ENCODE peak calls at places on chromosomes 11 and 22, in four cellular contexts. K is lower lobe of right lung, N is stomach, S is fibroblast of villous mesenchyme. X is an unnamed sample.
A peak's percentile ranks its signal among the peaks of the same experiment; 100 is the strongest.

GRCh38 chr11:23078289-23078971 is 218.2 kb upstream of the CCDC179 start:
- DNase-seq in N (no peak), K (no peak), S (peak; percentile 26), X (no peak)

GRCh38 chr22:29150701-29151100 is 55.0 kb upstream of the EMID1 start:
- DNase-seq in S (no peak), N (peak; percentile 7), K (no peak), X (peak; percentile 54)

GRCh38 chr22:28441720-28442263 is 237.8 kb downstream of the TTC28 start:
- DNase-seq in K (no peak), N (no peak), S (peak; percentile 61), X (no peak)

GRCh38 chr11:18011633-18012313 is 1.1 kb downstream of the SERGEF start:
- DNase-seq in K (no peak), S (no peak), N (no peak), X (peak; percentile 76)

GRCh38 chr22:33381531-33382406 is 323.6 kb upstream of the SYN3 start:
- DNase-seq in S (no peak), K (no peak), N (no peak), X (no peak)

GRCh38 chr11:34356130-34356529 is 1.7 kb downstream of the ABTB2 start:
- DNase-seq in S (no peak), N (no peak), K (no peak), X (no peak)

GRCh38 chr11:57323503-57324153 is 1.1 kb downstream of the TNKS1BP1 start:
- DNase-seq in K (no peak), N (no peak), S (no peak), X (no peak)

GRCh38 chr11:62166371-62166770 is 23.6 kb upstream of the SCGB1D1 start:
- DNase-seq in S (no peak), N (no peak), K (no peak), X (no peak)

GRCh38 chr11:94740975-94741707 is 27.0 kb upstream of the AMOTL1 start:
- DNase-seq in N (no peak), K (peak; percentile 50), S (peak; percentile 61), X (no peak)

GRCh38 chr22:23696326-23696851 is 5.6 kb downstream of the RGL4 start:
- DNase-seq in N (peak; percentile 51), K (peak; percentile 66), S (no peak), X (peak; percentile 93)

GRCh38 chr11:95495722-95496121 is 264.7 kb upstream of the SESN3 start:
- DNase-seq in S (no peak), N (no peak), K (no peak), X (no peak)

GRCh38 chr11:44470849-44471248 is 94.6 kb upstream of the CD82 start:
- DNase-seq in S (no peak), N (no peak), K (no peak), X (no peak)

GRCh38 chr11:130122141-130122575 is 37.4 kb upstream of the ST14 start:
- DNase-seq in N (no peak), S (no peak), K (no peak), X (no peak)

GRCh38 chr11:28077524-28077923 is 30.4 kb downstream of the KIF18A start:
- DNase-seq in S (no peak), K (no peak), N (no peak), X (no peak)

GRCh38 chr11:63770763-63771162 is 2.2 kb upstream of the ZFTA start:
- DNase-seq in N (no peak), S (peak; percentile 32), K (no peak), X (no peak)

GRCh38 chr11:19428206-19429001 is 187.7 kb upstream of the E2F8 start:
- DNase-seq in S (no peak), N (no peak), K (no peak), X (no peak)

GRCh38 chr22:33242078-33242477 is 183.9 kb upstream of the SYN3 start:
- DNase-seq in S (no peak), N (no peak), K (no peak), X (no peak)

GRCh38 chr22:33918676-33919590 is 1.3 kb downstream of the LARGE1 start:
- DNase-seq in N (no peak), K (no peak), S (no peak), X (no peak)

GRCh38 chr11:77589181-77589520 is 602 bp upstream of the AQP11 start:
- DNase-seq in S (no peak), N (no peak), K (no peak), X (no peak)

GRCh38 chr22:44758354-44758969 is 6.1 kb downstream of the ARHGAP8 start:
- DNase-seq in S (peak; percentile 44), N (no peak), K (no peak), X (peak; percentile 33)

GRCh38 chr11:125347261-125347585 is 148.8 kb downstream of the FEZ1 start:
- DNase-seq in N (no peak), S (no peak), K (peak; percentile 11), X (peak; percentile 38)

GRCh38 chr22:32542332-32543019 is 67.9 kb downstream of the FBXO7 start:
- DNase-seq in K (peak; percentile 56), S (peak; percentile 59), N (no peak), X (peak; percentile 80)

GRCh38 chr22:27580311-27580897 is 221.2 kb downstream of the MN1 start:
- DNase-seq in N (no peak), K (no peak), S (no peak), X (peak; percentile 52)

GRCh38 chr11:57791321-57792059 is 29.9 kb downstream of the CTNND1 start:
- DNase-seq in K (no peak), S (no peak), N (no peak), X (peak; percentile 82)

GRCh38 chr11:104946907-104947306 is 21.5 kb downstream of the CASP4 start:
- DNase-seq in N (no peak), K (no peak), S (peak; percentile 66), X (no peak)

GRCh38 chr22:23893957-23894709 is at the start of gene MIF:
- DNase-seq in S (peak; percentile 93), K (peak; percentile 96), N (peak; percentile 97), X (peak; percentile 100)

GRCh38 chr11:61534901-61535839 is 26.6 kb downstream of the LRRC10B start:
- DNase-seq in K (no peak), N (no peak), S (no peak), X (no peak)

GRCh38 chr11:130145975-130146776 is 13.4 kb upstream of the ST14 start:
- DNase-seq in K (peak; percentile 84), N (peak; percentile 82), S (no peak), X (no peak)

GRCh38 chr11:112300094-112300786 is 39.6 kb upstream of the PLET1 start:
- DNase-seq in N (no peak), K (no peak), S (no peak), X (no peak)

GRCh38 chr11:81970886-81971285 is 762.8 kb downstream of the FAM181B start:
- DNase-seq in K (no peak), S (no peak), N (no peak), X (no peak)

GRCh38 chr11:116641561-116642045 is 131.2 kb downstream of the BUD13 start:
- DNase-seq in K (peak; percentile 65), S (peak; percentile 2), N (peak; percentile 52), X (no peak)

GRCh38 chr11:14362613-14363012 is 3.6 kb upstream of the RRAS2 start:
- DNase-seq in S (no peak), K (no peak), N (no peak), X (no peak)

GRCh38 chr22:36641902-36642640 is 61.5 kb downstream of the CACNG2 start:
- DNase-seq in S (peak; percentile 38), N (no peak), K (no peak), X (no peak)

GRCh38 chr11:34407121-34407813 is 31.5 kb upstream of the CAT start:
- DNase-seq in S (no peak), K (no peak), N (peak; percentile 50), X (no peak)

GRCh38 chr11:131534031-131534430 is 163.6 kb downstream of the NTM start:
- DNase-seq in N (no peak), K (no peak), S (no peak), X (no peak)

GRCh38 chr11:125218336-125218735 is 53.8 kb downstream of the PKNOX2 start:
- DNase-seq in S (no peak), K (no peak), N (no peak), X (no peak)

GRCh38 chr11:110290591-110291334 is 5.7 kb downstream of the RDX start:
- DNase-seq in K (no peak), S (no peak), N (no peak), X (no peak)

GRCh38 chr11:110283862-110284261 is 12.6 kb downstream of the RDX start:
- DNase-seq in S (no peak), N (no peak), K (no peak), X (no peak)

GRCh38 chr11:110287537-110287936 is 8.9 kb downstream of the RDX start:
- DNase-seq in S (no peak), K (no peak), N (no peak), X (no peak)

GRCh38 chr11:110289472-110289871 is 6.9 kb downstream of the RDX start:
- DNase-seq in N (no peak), K (no peak), S (no peak), X (no peak)

DNA sequence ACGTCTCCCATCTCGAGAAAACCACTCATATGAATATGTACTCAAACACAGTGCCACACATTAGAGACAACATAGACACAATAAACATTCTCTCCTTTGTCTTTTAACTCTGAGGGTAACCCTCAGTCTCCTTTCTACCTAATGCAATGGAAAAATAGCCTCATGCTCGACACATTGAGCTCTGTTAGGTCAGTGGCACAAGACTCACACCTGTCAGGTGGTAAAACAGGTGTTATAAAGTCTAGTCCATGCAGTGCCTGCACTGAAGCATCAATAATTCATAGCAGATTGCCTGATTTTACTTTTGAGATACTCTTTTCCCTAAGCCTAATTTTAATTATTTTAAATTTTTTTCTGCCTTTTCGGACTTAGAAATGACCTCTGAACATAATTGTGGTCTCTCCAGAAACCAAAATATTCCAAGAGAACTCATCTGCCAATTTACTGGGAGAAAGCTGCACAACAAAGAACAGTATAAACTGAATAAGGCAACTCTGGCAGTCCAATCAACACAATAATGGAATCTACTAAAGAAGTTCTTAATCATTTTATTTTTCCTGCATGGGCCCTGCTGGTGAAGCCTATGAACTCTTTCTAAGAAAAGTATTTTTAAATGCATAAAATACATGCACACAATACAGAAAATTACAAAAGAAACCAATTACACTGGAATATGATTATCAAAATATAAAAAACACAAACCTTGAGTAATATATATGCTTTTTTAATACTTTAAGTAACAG is 9.9 kb downstream of the RDX start:
- DNase-seq in N (no peak), K (no peak), S (no peak), X (no peak)
- TF ChIP-seq CTCF in N (no peak), K (no peak), S (no peak), X (no peak)

GRCh38 chr11:102061276-102061675 is 14.0 kb downstream of the CFAP300 start:
- DNase-seq in K (no peak), S (peak; percentile 48), N (no peak), X (no peak)
- TF ChIP-seq CTCF in K (peak; percentile 32), S (peak; percentile 70), N (no peak), X (no peak)

DNA sequence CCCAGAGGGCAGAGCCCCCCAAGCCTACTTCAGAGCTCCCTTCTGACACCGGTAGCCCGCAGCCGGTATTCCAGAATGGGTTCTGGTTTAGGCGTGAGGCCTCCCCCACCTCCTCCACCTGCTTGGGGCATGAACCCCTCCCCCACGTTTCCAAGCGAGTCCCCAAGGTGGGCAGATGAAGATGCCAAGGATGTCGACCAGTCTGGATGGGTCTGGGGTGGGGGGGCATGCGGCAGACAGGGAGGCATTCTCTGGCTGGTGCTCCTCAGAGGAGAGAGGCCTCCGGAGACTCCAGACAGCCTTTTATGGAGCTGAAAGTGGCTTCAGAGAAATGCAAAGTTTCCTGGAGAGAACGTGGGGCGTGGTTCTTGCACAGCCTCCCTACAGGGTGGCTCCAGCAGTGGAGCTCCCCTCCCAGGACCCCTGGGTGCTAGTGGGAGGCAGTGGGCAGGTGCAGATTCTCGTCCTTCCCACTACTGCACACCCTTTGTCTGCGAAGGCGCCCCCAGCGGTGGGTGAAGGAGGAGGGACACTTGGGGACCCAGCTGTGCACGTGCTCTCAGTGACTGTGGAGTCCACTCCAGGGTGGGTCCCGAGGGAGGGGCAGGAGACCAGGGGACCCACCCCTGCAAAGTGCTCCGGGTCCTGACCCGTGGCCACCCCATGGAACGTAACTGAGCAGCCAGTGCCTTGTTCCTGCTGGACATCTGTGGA is 4.2 kb downstream of the CCND1 start:
- DNase-seq in K (no peak), N (no peak), S (no peak), X (peak; percentile 73)
- TF ChIP-seq CTCF in K (no peak), N (no peak), S (no peak), X (no peak)

GRCh38 chr11:13357232-13357631 is 79.6 kb downstream of the BMAL1 start:
- DNase-seq in N (no peak), S (no peak), K (no peak), X (no peak)
- TF ChIP-seq CTCF in N (no peak), S (no peak), K (no peak), X (no peak)

X was measured in spleen.